ENCODE peak calls at places on chromosome 9, in eight cellular contexts. A is NCI-H524; X is NCI-H2029 treated with DMSO at 0.1 percent for 48 hours; H is dermis microvascular lymphatic vessel endothelial cell; P is stimulated activated CD4-positive, alpha-beta T cell treated with anti-CD3 and anti-CD28 coated beads, TNF-alpha, amount 100 ng/mL, for 4 hours; F is stimulated activated CD8-positive, alpha-beta memory T cell treated with anti-CD3 and anti-CD28 coated beads, Interleukin-4, amount 100 ng/mL, for 1 hour; W is NCI-H345; D is PC-3. S is an unnamed sample.

GRCh38 chr9:35681341-35682002 is 7.7 kb downstream of the CA9 start:
- DNase-seq in H (no peak), W (no peak), A (no peak), F (no peak), D (no peak), P (no peak), X (no peak), S (no peak)

GRCh38 chr9:72442212-72442607 is 77.2 kb upstream of the ZFAND5 start:
- DNase-seq in X (no peak), F (no peak), D (peak), H (no peak), W (no peak), P (no peak), A (no peak), S (no peak)

GRCh38 chr9:103586721-103587120 is 507.4 kb upstream of the SMC2 start:
- DNase-seq in D (no peak), F (no peak), A (no peak), H (no peak), X (no peak), P (no peak), W (no peak), S (no peak)

GRCh38 chr9:136177224-136177623 is 27.7 kb downstream of the LHX3 start:
- DNase-seq in H (no peak), F (no peak), W (no peak), D (no peak), A (no peak), X (no peak), P (no peak), S (no peak)

GRCh38 chr9:37415011-37415719 is 7.3 kb upstream of the GRHPR start:
- DNase-seq in X (peak), W (peak), A (peak), P (peak), F (peak), D (peak), H (peak), S (peak)

GRCh38 chr9:121305269-121305994 is 37.5 kb downstream of the GSN start:
- DNase-seq in P (no peak), H (no peak), D (no peak), F (no peak), W (no peak), A (no peak), X (no peak), S (no peak)

GRCh38 chr9:94950733-94951590 is 224.5 kb downstream of the AOPEP start:
- DNase-seq in F (no peak), X (peak), W (no peak), H (peak), P (no peak), A (peak), D (no peak), S (no peak)

GRCh38 chr9:123420560-123421210 is 64.7 kb downstream of the CRB2 start:
- DNase-seq in X (no peak), F (no peak), H (no peak), D (no peak), W (no peak), A (no peak), P (no peak), S (no peak)

GRCh38 chr9:131739988-131740648 is at the start of gene RAPGEF1:
- DNase-seq in D (peak), H (no peak), P (peak), X (no peak), W (peak), A (no peak), F (peak), S (peak)

GRCh38 chr9:17528859-17529258 is 50.0 kb upstream of the SH3GL2 start:
- DNase-seq in F (no peak), A (peak), P (no peak), X (no peak), D (peak), H (no peak), W (peak), S (no peak)

GRCh38 chr9:14768561-14769234 is 46.2 kb upstream of the CER1 start:
- DNase-seq in A (peak), W (peak), X (peak), F (no peak), D (peak), P (no peak), H (peak), S (peak)

GRCh38 chr9:121954477-121955175 is 138.5 kb downstream of the TTLL11 start:
- DNase-seq in P (no peak), A (no peak), X (peak), H (no peak), F (no peak), D (no peak), W (no peak), S (no peak)

GRCh38 chr9:88732128-88732527 is 197.2 kb downstream of the NXNL2 start:
- DNase-seq in X (no peak), D (no peak), H (no peak), A (no peak), W (no peak), F (no peak), P (no peak), S (no peak)

GRCh38 chr9:29826421-29826820 is 2253.1 kb upstream of the C9orf72 start:
- DNase-seq in P (no peak), F (no peak), W (no peak), D (no peak), H (no peak), A (no peak), X (no peak), S (no peak)

GRCh38 chr9:96136992-96137665 is 164.8 kb downstream of the HSD17B3 start:
- DNase-seq in D (no peak), F (no peak), H (no peak), X (no peak), W (no peak), A (no peak), P (no peak), S (no peak)

GRCh38 chr9:114278881-114279570 is 43.9 kb upstream of the ORM1 start:
- DNase-seq in P (no peak), A (no peak), F (no peak), X (no peak), H (no peak), D (peak), W (no peak), S (no peak)

GRCh38 chr9:75200892-75201470 is 112.7 kb downstream of the OSTF1 start:
- DNase-seq in D (peak), A (no peak), H (peak), W (peak), P (no peak), X (peak), F (no peak), S (peak)

GRCh38 chr9:98795970-98796363 is 388 bp downstream of the ANKS6 start:
- DNase-seq in W (no peak), X (no peak), A (no peak), D (no peak), F (no peak), P (peak), H (no peak), S (no peak)

GRCh38 chr9:13113751-13114150 is 165.7 kb downstream of the MPDZ start:
- DNase-seq in X (no peak), P (no peak), W (no peak), F (no peak), A (no peak), D (peak), H (no peak), S (no peak)

GRCh38 chr9:38212016-38212415 is 143.0 kb upstream of the SHB start:
- DNase-seq in W (no peak), D (no peak), X (no peak), P (no peak), H (no peak), A (no peak), F (no peak), S (no peak)

GRCh38 chr9:110021891-110022290 is 186.1 kb downstream of the C9orf152 start:
- DNase-seq in W (no peak), A (no peak), X (no peak), H (no peak), F (no peak), D (no peak), P (no peak), S (no peak)

GRCh38 chr9:89440951-89441654 is 56.8 kb downstream of the SEMA4D start:
- DNase-seq in D (no peak), W (no peak), F (no peak), H (no peak), X (no peak), A (no peak), P (no peak), S (no peak)

GRCh38 chr9:137253717-137254623 is 1.2 kb upstream of the NELFB start:
- DNase-seq in H (no peak), A (no peak), F (no peak), D (no peak), X (no peak), W (no peak), P (no peak), S (no peak)

GRCh38 chr9:35756275-35756742 is 2.2 kb upstream of the MSMP start:
- DNase-seq in H (no peak), X (no peak), D (peak), A (no peak), F (peak), W (no peak), P (no peak), S (no peak)

GRCh38 chr9:110126986-110127864 is 80.7 kb downstream of the C9orf152 start:
- DNase-seq in P (no peak), W (no peak), H (peak), A (no peak), F (no peak), D (no peak), X (no peak), S (no peak)

GRCh38 chr9:125942111-125942510 is 194.9 kb downstream of the PBX3 start:
- DNase-seq in W (no peak), H (no peak), F (no peak), X (no peak), D (no peak), P (no peak), A (no peak), S (no peak)

GRCh38 chr9:5994486-5994885 is 20.9 kb downstream of the RANBP6 start:
- DNase-seq in A (no peak), D (no peak), H (no peak), W (no peak), F (no peak), X (no peak), P (no peak), S (no peak)

GRCh38 chr9:8576741-8577140 is 777.2 kb upstream of the DMAC1 start:
- DNase-seq in A (no peak), P (no peak), F (no peak), H (no peak), D (no peak), W (no peak), X (no peak), S (no peak)

GRCh38 chr9:81224166-81224858 is 465.0 kb downstream of the TLE1 start:
- DNase-seq in H (no peak), P (no peak), X (no peak), A (no peak), F (no peak), D (no peak), W (no peak), S (no peak)

GRCh38 chr9:18746631-18747030 is 272.7 kb downstream of the ADAMTSL1 start:
- DNase-seq in D (no peak), W (no peak), F (no peak), X (no peak), H (no peak), P (no peak), A (no peak), S (no peak)

GRCh38 chr9:124392855-124393460 is 22.3 kb downstream of the PSMB7 start:
- DNase-seq in D (peak), W (peak), A (no peak), F (no peak), P (no peak), H (no peak), X (no peak), S (no peak)

GRCh38 chr9:35603506-35603985 is 1.5 kb upstream of the TESK1 start:
- DNase-seq in F (no peak), D (peak), A (peak), P (no peak), X (peak), W (peak), H (no peak), S (peak)

GRCh38 chr9:137511758-137512463 is 38.3 kb downstream of the PNPLA7 start:
- DNase-seq in D (no peak), F (no peak), P (no peak), X (no peak), A (no peak), H (no peak), W (no peak), S (no peak)

GRCh38 chr9:111375817-111376564 is 46.0 kb upstream of the OR2K2 start:
- DNase-seq in F (no peak), W (no peak), H (no peak), D (peak), P (no peak), A (no peak), X (no peak), S (no peak)

GRCh38 chr9:114285166-114285867 is 37.6 kb upstream of the ORM1 start:
- DNase-seq in P (no peak), F (no peak), W (no peak), D (peak), X (no peak), A (no peak), H (no peak), S (no peak)